ENCODE peak calls at places on chromosomes 11 and 22, in ten cellular contexts. One of them, this sample, is unnamed. For H3K36me3 and H3K27me3, the result is how much of the 10 kb centered on the place peaks cover.

GRCh38 chr22:47851586-47851985 is 1089.1 kb downstream of the TBC1D22A start:
- DNase-seq in SK-N-SH: no peak
- DNase-seq in BE2C: no peak
- DNase-seq in endodermal cell: no peak
- DNase-seq in IMR-90: no peak
- DNase-seq in CD4-positive, alpha-beta memory T cell: no peak
- DNase-seq in ovary: no peak
- DNase-seq in GM23248: no peak
- DNase-seq in adrenal gland: no peak
- DNase-seq in kidney epithelial cell: no peak
- DNase-seq in this sample: no peak

GRCh38 chr11:15472405-15472799 is 357.7 kb downstream of the INSC start:
- DNase-seq in SK-N-SH: peak
- DNase-seq in BE2C: peak
- DNase-seq in endodermal cell: peak
- DNase-seq in IMR-90: no peak
- DNase-seq in CD4-positive, alpha-beta memory T cell: no peak
- DNase-seq in ovary: no peak
- DNase-seq in GM23248: no peak
- DNase-seq in adrenal gland: no peak
- DNase-seq in kidney epithelial cell: peak
- DNase-seq in this sample: peak

GRCh38 chr11:46353706-46354105 is 6.4 kb downstream of the DGKZ start:
- DNase-seq in SK-N-SH: no peak
- DNase-seq in BE2C: no peak
- DNase-seq in endodermal cell: no peak
- DNase-seq in IMR-90: peak
- DNase-seq in CD4-positive, alpha-beta memory T cell: no peak
- DNase-seq in ovary: no peak
- DNase-seq in GM23248: peak
- DNase-seq in adrenal gland: no peak
- DNase-seq in kidney epithelial cell: no peak
- DNase-seq in this sample: no peak

GRCh38 chr22:39994566-39995345 is at the start of gene FAM83F:
- DNase-seq in SK-N-SH: no peak
- DNase-seq in BE2C: no peak
- DNase-seq in endodermal cell: peak
- DNase-seq in IMR-90: no peak
- DNase-seq in CD4-positive, alpha-beta memory T cell: peak
- DNase-seq in ovary: peak
- DNase-seq in GM23248: no peak
- DNase-seq in adrenal gland: peak
- DNase-seq in kidney epithelial cell: no peak
- DNase-seq in this sample: peak

GRCh38 chr22:42866100-42866499 is 9.0 kb upstream of the ARFGAP3 start:
- DNase-seq in SK-N-SH: no peak
- DNase-seq in BE2C: no peak
- DNase-seq in endodermal cell: no peak
- DNase-seq in IMR-90: no peak
- DNase-seq in CD4-positive, alpha-beta memory T cell: no peak
- DNase-seq in ovary: no peak
- DNase-seq in GM23248: no peak
- DNase-seq in adrenal gland: no peak
- DNase-seq in kidney epithelial cell: no peak
- DNase-seq in this sample: no peak

GRCh38 chr11:66112640-66113098 is 42.6 kb downstream of the PACS1 start:
- DNase-seq in SK-N-SH: no peak
- DNase-seq in BE2C: no peak
- DNase-seq in endodermal cell: no peak
- DNase-seq in IMR-90: peak
- DNase-seq in CD4-positive, alpha-beta memory T cell: no peak
- DNase-seq in ovary: no peak
- DNase-seq in GM23248: peak
- DNase-seq in adrenal gland: peak
- DNase-seq in kidney epithelial cell: no peak
- DNase-seq in this sample: no peak

GRCh38 chr22:17733484-17733883 is 40.8 kb downstream of the BID start:
- DNase-seq in SK-N-SH: no peak
- DNase-seq in BE2C: no peak
- DNase-seq in endodermal cell: no peak
- DNase-seq in IMR-90: peak
- DNase-seq in CD4-positive, alpha-beta memory T cell: no peak
- DNase-seq in ovary: no peak
- DNase-seq in GM23248: peak
- DNase-seq in adrenal gland: no peak
- DNase-seq in kidney epithelial cell: no peak
- DNase-seq in this sample: no peak

GRCh38 chr11:71940561-71941219 is 11.8 kb downstream of the RNF121 start:
- DNase-seq in SK-N-SH: no peak
- DNase-seq in BE2C: no peak
- DNase-seq in endodermal cell: no peak
- DNase-seq in IMR-90: no peak
- DNase-seq in CD4-positive, alpha-beta memory T cell: no peak
- DNase-seq in ovary: no peak
- DNase-seq in GM23248: peak
- DNase-seq in adrenal gland: no peak
- DNase-seq in kidney epithelial cell: no peak
- DNase-seq in this sample: no peak

GRCh38 chr22:45341503-45341902 is 31.8 kb downstream of the FAM118A start:
- DNase-seq in SK-N-SH: no peak
- DNase-seq in BE2C: no peak
- DNase-seq in endodermal cell: no peak
- DNase-seq in IMR-90: no peak
- DNase-seq in CD4-positive, alpha-beta memory T cell: peak
- DNase-seq in ovary: no peak
- DNase-seq in GM23248: no peak
- DNase-seq in adrenal gland: no peak
- DNase-seq in kidney epithelial cell: no peak
- DNase-seq in this sample: no peak

GRCh38 chr11:35103366-35104194 is 35.4 kb upstream of the CD44 start:
- DNase-seq in SK-N-SH: no peak
- DNase-seq in BE2C: no peak
- DNase-seq in endodermal cell: no peak
- DNase-seq in IMR-90: peak
- DNase-seq in CD4-positive, alpha-beta memory T cell: no peak
- DNase-seq in ovary: no peak
- DNase-seq in GM23248: no peak
- DNase-seq in adrenal gland: no peak
- DNase-seq in kidney epithelial cell: no peak
- DNase-seq in this sample: no peak

GRCh38 chr11:11857769-11858168 is 16.0 kb downstream of the USP47 start:
- DNase-seq in SK-N-SH: no peak
- DNase-seq in BE2C: no peak
- DNase-seq in endodermal cell: no peak
- DNase-seq in IMR-90: no peak
- DNase-seq in CD4-positive, alpha-beta memory T cell: peak
- DNase-seq in ovary: no peak
- DNase-seq in GM23248: no peak
- DNase-seq in adrenal gland: no peak
- DNase-seq in kidney epithelial cell: no peak
- DNase-seq in this sample: no peak

GRCh38 chr11:33801821-33802413 is 27.6 kb upstream of the FBXO3 start:
- DNase-seq in SK-N-SH: peak
- DNase-seq in BE2C: no peak
- DNase-seq in endodermal cell: no peak
- DNase-seq in IMR-90: no peak
- DNase-seq in CD4-positive, alpha-beta memory T cell: no peak
- DNase-seq in ovary: no peak
- DNase-seq in GM23248: peak
- DNase-seq in adrenal gland: no peak
- DNase-seq in kidney epithelial cell: no peak
- DNase-seq in this sample: no peak

GRCh38 chr11:78161937-78162336 is 22.5 kb upstream of the ALG8 start:
- DNase-seq in SK-N-SH: peak
- DNase-seq in BE2C: no peak
- DNase-seq in endodermal cell: no peak
- DNase-seq in IMR-90: peak
- DNase-seq in CD4-positive, alpha-beta memory T cell: no peak
- DNase-seq in ovary: peak
- DNase-seq in GM23248: no peak
- DNase-seq in adrenal gland: no peak
- DNase-seq in kidney epithelial cell: no peak
- DNase-seq in this sample: no peak

DNA sequence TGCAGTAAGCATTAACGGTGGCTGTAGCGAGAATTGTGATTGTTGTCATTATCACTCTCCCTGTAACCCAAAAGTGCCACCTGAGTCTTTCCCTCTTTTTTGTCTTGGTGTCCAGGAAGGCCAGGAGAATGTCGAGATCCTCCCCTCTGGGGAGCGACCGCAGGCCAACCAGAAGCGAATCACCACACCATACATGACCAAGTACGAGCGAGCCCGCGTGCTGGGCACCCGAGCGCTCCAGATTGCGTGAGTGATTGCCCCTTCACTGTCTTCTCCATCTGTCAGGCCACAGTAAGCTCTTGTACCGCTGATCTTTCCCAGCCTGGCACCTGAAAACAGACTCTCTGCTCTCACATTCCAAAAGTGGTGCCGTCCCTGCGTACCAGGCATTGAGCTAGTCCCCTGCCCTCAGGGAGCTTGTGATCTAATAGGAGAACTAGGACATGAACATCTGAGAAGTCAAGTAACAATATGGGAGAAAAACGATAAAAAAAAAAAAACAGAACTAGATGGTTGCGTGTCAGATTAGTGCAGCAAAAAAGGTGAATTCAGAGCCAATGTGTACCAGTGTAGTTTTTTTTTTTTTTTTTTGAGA is 5.8 kb downstream of the POLR2F start:
- DNase-seq in SK-N-SH: no peak
- DNase-seq in BE2C: no peak
- DNase-seq in endodermal cell: no peak
- DNase-seq in IMR-90: no peak
- DNase-seq in CD4-positive, alpha-beta memory T cell: no peak
- DNase-seq in ovary: no peak
- DNase-seq in GM23248: no peak
- DNase-seq in adrenal gland: no peak
- DNase-seq in kidney epithelial cell: no peak
- DNase-seq in this sample: no peak
- H3K36me3 ChIP-seq in SK-N-SH: under half
- H3K36me3 ChIP-seq in BE2C: half or more
- H3K36me3 ChIP-seq in endodermal cell: half or more
- H3K36me3 ChIP-seq in IMR-90: under half
- H3K36me3 ChIP-seq in CD4-positive, alpha-beta memory T cell: under half
- H3K36me3 ChIP-seq in ovary: under half
- H3K36me3 ChIP-seq in GM23248: under half
- H3K36me3 ChIP-seq in adrenal gland: under half
- H3K36me3 ChIP-seq in kidney epithelial cell: under half
- H3K36me3 ChIP-seq in this sample: under half

GRCh38 chr11:75558939-75559843 is 2.9 kb upstream of the SERPINH1 start:
- DNase-seq in SK-N-SH: no peak
- DNase-seq in BE2C: no peak
- DNase-seq in endodermal cell: peak
- DNase-seq in IMR-90: peak
- DNase-seq in CD4-positive, alpha-beta memory T cell: no peak
- DNase-seq in ovary: peak
- DNase-seq in GM23248: peak
- DNase-seq in adrenal gland: peak
- DNase-seq in kidney epithelial cell: no peak
- DNase-seq in this sample: peak
- H3K4me3 ChIP-seq in SK-N-SH: no peak
- H3K4me3 ChIP-seq in BE2C: no peak
- H3K4me3 ChIP-seq in endodermal cell: peak
- H3K4me3 ChIP-seq in IMR-90: no peak
- H3K4me3 ChIP-seq in CD4-positive, alpha-beta memory T cell: no peak
- H3K4me3 ChIP-seq in ovary: no peak
- H3K4me3 ChIP-seq in GM23248: peak
- H3K4me3 ChIP-seq in adrenal gland: no peak
- H3K4me3 ChIP-seq in kidney epithelial cell: no peak
- H3K4me3 ChIP-seq in this sample: no peak

GRCh38 chr11:64299847-64300648 is at the start of gene CATSPERZ:
- DNase-seq in SK-N-SH: no peak
- DNase-seq in BE2C: no peak
- DNase-seq in endodermal cell: peak
- DNase-seq in IMR-90: no peak
- DNase-seq in CD4-positive, alpha-beta memory T cell: peak
- DNase-seq in ovary: no peak
- DNase-seq in GM23248: peak
- DNase-seq in adrenal gland: no peak
- DNase-seq in kidney epithelial cell: no peak
- DNase-seq in this sample: peak
- H3K27me3 ChIP-seq in SK-N-SH: under half
- H3K27me3 ChIP-seq in BE2C: under half
- H3K27me3 ChIP-seq in endodermal cell: half or more
- H3K27me3 ChIP-seq in IMR-90: half or more
- H3K27me3 ChIP-seq in CD4-positive, alpha-beta memory T cell: under half
- H3K27me3 ChIP-seq in ovary: under half
- H3K27me3 ChIP-seq in GM23248: under half
- H3K27me3 ChIP-seq in adrenal gland: under half
- H3K27me3 ChIP-seq in kidney epithelial cell: half or more
- H3K27me3 ChIP-seq in this sample: half or more

GRCh38 chr22:26483043-26483438 is 542 bp downstream of the HPS4 start:
- DNase-seq in SK-N-SH: no peak
- DNase-seq in BE2C: no peak
- DNase-seq in endodermal cell: no peak
- DNase-seq in IMR-90: no peak
- DNase-seq in CD4-positive, alpha-beta memory T cell: no peak
- DNase-seq in ovary: no peak
- DNase-seq in GM23248: no peak
- DNase-seq in adrenal gland: no peak
- DNase-seq in kidney epithelial cell: no peak
- DNase-seq in this sample: no peak

GRCh38 chr22:26483439-26484359 is at the start of the genes HPS4 and SRRD:
- DNase-seq in SK-N-SH: peak
- DNase-seq in BE2C: peak
- DNase-seq in endodermal cell: peak
- DNase-seq in IMR-90: peak
- DNase-seq in CD4-positive, alpha-beta memory T cell: peak
- DNase-seq in ovary: peak
- DNase-seq in GM23248: peak
- DNase-seq in adrenal gland: peak
- DNase-seq in kidney epithelial cell: peak
- DNase-seq in this sample: peak

GRCh38 chr22:26481112-26481693 is 2.4 kb downstream of the HPS4 start:
- DNase-seq in SK-N-SH: no peak
- DNase-seq in BE2C: no peak
- DNase-seq in endodermal cell: no peak
- DNase-seq in IMR-90: no peak
- DNase-seq in CD4-positive, alpha-beta memory T cell: no peak
- DNase-seq in ovary: no peak
- DNase-seq in GM23248: no peak
- DNase-seq in adrenal gland: no peak
- DNase-seq in kidney epithelial cell: no peak
- DNase-seq in this sample: no peak

GRCh38 chr22:26481694-26482093 is 1.9 kb downstream of the HPS4 start:
- DNase-seq in SK-N-SH: no peak
- DNase-seq in BE2C: no peak
- DNase-seq in endodermal cell: no peak
- DNase-seq in IMR-90: no peak
- DNase-seq in CD4-positive, alpha-beta memory T cell: no peak
- DNase-seq in ovary: no peak
- DNase-seq in GM23248: no peak
- DNase-seq in adrenal gland: no peak
- DNase-seq in kidney epithelial cell: no peak
- DNase-seq in this sample: no peak

DNA sequence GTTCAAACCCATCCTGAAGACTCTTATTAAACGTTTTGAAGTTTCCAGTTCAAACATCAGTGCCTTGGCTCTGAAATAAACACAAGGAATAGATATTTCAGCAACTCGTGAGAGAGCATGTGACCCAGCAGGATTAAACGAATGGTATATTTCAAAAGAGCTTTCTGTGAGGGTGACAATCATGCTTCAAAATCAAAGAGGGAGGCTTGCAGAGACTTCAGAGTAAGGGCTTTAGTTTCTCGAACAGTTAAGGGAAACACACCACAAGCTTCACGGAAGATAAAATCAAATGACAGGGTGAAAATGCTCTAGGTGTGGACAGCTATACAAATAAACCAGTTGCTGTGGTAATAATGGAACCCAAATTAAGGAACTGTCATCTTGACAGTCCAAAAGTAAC is 1.4 kb downstream of the HPS4 start:
- DNase-seq in SK-N-SH: no peak
- DNase-seq in BE2C: no peak
- DNase-seq in endodermal cell: no peak
- DNase-seq in IMR-90: no peak
- DNase-seq in CD4-positive, alpha-beta memory T cell: no peak
- DNase-seq in ovary: no peak
- DNase-seq in GM23248: no peak
- DNase-seq in adrenal gland: no peak
- DNase-seq in kidney epithelial cell: no peak
- DNase-seq in this sample: no peak
- H3K36me3 ChIP-seq in SK-N-SH: under half
- H3K36me3 ChIP-seq in BE2C: under half
- H3K36me3 ChIP-seq in endodermal cell: under half
- H3K36me3 ChIP-seq in IMR-90: under half
- H3K36me3 ChIP-seq in CD4-positive, alpha-beta memory T cell: under half
- H3K36me3 ChIP-seq in ovary: under half
- H3K36me3 ChIP-seq in GM23248: under half
- H3K36me3 ChIP-seq in adrenal gland: under half
- H3K36me3 ChIP-seq in kidney epithelial cell: under half
- H3K36me3 ChIP-seq in this sample: under half

This sample was measured in H7.